ENCODE peak calls at places on chromosomes 6 and 20, in five cellular contexts. One of them, this sample, is unnamed.

GRCh38 chr6:136412410-136412809 is 122.8 kb upstream of the BCLAF1 start:
- DNase-seq in K562: no peak
- DNase-seq in GM12878: no peak
- DNase-seq in A549: no peak
- DNase-seq in HepG2: no peak
- DNase-seq in this sample: no peak

GRCh38 chr6:169232507-169232931 is 21.1 kb downstream of the THBS2 start:
- DNase-seq in GM12878: no peak
- DNase-seq in A549: no peak
- DNase-seq in K562: no peak
- DNase-seq in HepG2: no peak
- DNase-seq in this sample: no peak

GRCh38 chr6:31729979-31730630 is 1.0 kb upstream of the DDAH2 start:
- DNase-seq in HepG2: peak; percentile 36
- DNase-seq in K562: peak; percentile 97
- DNase-seq in A549: peak; percentile 81
- DNase-seq in GM12878: no peak
- DNase-seq in this sample: peak; percentile 85

GRCh38 chr6:62391358-62391757 is 105.3 kb upstream of the KHDRBS2 start:
- DNase-seq in HepG2: no peak
- DNase-seq in K562: no peak
- DNase-seq in A549: no peak
- DNase-seq in GM12878: no peak
- DNase-seq in this sample: no peak

GRCh38 chr20:46348231-46348803 is 40.0 kb upstream of the CDH22 start:
- DNase-seq in A549: peak; percentile 29
- DNase-seq in K562: peak; percentile 53
- DNase-seq in GM12878: no peak
- DNase-seq in HepG2: no peak
- DNase-seq in this sample: peak; percentile 22

GRCh38 chr6:3990692-3991491 is 88.0 kb downstream of the FAM217A start:
- DNase-seq in HepG2: peak; percentile 77
- DNase-seq in GM12878: no peak
- DNase-seq in A549: peak; percentile 80
- DNase-seq in K562: peak; percentile 86
- DNase-seq in this sample: peak; percentile 88

GRCh38 chr20:41165001-41165882 is 27.9 kb downstream of the PLCG1 start:
- DNase-seq in GM12878: no peak
- DNase-seq in HepG2: no peak
- DNase-seq in K562: no peak
- DNase-seq in A549: no peak
- DNase-seq in this sample: no peak

GRCh38 chr6:39910164-39910563 is 24.1 kb downstream of the MOCS1 start:
- DNase-seq in HepG2: no peak
- DNase-seq in GM12878: no peak
- DNase-seq in K562: no peak
- DNase-seq in A549: no peak
- DNase-seq in this sample: no peak

GRCh38 chr6:132818404-132819359 is 4.3 kb downstream of the RPS12 start:
- DNase-seq in A549: no peak
- DNase-seq in K562: peak; percentile 57
- DNase-seq in HepG2: peak; percentile 33
- DNase-seq in GM12878: no peak
- DNase-seq in this sample: peak; percentile 30

GRCh38 chr6:13486679-13487121 is 700 bp downstream of the GFOD1 start:
- DNase-seq in GM12878: no peak
- DNase-seq in A549: peak; percentile 50
- DNase-seq in HepG2: peak; percentile 24
- DNase-seq in K562: peak; percentile 73
- DNase-seq in this sample: peak; percentile 61

GRCh38 chr6:32943864-32944263 is 3.0 kb upstream of the HLA-DMB start:
- DNase-seq in A549: no peak
- DNase-seq in GM12878: no peak
- DNase-seq in K562: no peak
- DNase-seq in HepG2: no peak
- DNase-seq in this sample: no peak

DNA sequence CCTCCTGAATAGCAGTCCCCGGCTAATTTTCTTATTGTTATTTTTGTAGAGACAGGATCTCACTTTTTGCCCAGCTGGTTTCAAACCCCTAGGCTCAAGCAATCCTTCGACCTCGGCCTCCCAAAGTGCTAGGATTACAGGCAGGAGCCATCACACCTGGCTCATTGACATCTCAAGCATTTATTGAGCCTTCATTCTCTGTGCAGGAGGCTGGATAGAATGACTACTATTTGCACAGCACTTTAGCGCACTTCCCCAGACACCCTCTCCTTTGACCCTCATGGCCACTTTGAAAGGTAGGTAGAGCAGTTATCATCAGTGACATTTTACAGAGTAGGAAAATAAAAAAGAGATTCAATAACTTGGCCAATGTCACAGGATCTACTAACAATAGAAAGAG is 124.0 kb upstream of the STXBP5 start:
- DNase-seq in A549: no peak
- DNase-seq in GM12878: no peak
- DNase-seq in HepG2: no peak
- DNase-seq in K562: no peak
- DNase-seq in this sample: no peak
- H3K27ac ChIP-seq in A549: no peak overlapping the region
- H3K27ac ChIP-seq in GM12878: no peak overlapping the region
- H3K27ac ChIP-seq in HepG2: no peak overlapping the region
- H3K27ac ChIP-seq in K562: no peak overlapping the region
- H3K27ac ChIP-seq in this sample: no peak overlapping the region

GRCh38 chr6:21769973-21770372 is 176.4 kb downstream of the SOX4 start:
- DNase-seq in HepG2: no peak
- DNase-seq in GM12878: no peak
- DNase-seq in K562: no peak
- DNase-seq in A549: peak; percentile 42
- DNase-seq in this sample: peak; percentile 59

GRCh38 chr6:21773199-21773974 is 179.8 kb downstream of the SOX4 start:
- DNase-seq in GM12878: no peak
- DNase-seq in A549: no peak
- DNase-seq in HepG2: no peak
- DNase-seq in K562: no peak
- DNase-seq in this sample: no peak

GRCh38 chr6:21772467-21772866 is 178.9 kb downstream of the SOX4 start:
- DNase-seq in K562: no peak
- DNase-seq in A549: no peak
- DNase-seq in HepG2: no peak
- DNase-seq in GM12878: no peak
- DNase-seq in this sample: no peak

GRCh38 chr6:21769405-21769851 is 175.9 kb downstream of the SOX4 start:
- DNase-seq in GM12878: no peak
- DNase-seq in A549: no peak
- DNase-seq in K562: no peak
- DNase-seq in HepG2: no peak
- DNase-seq in this sample: peak; percentile 98

GRCh38 chr6:21771626-21772320 is 178.2 kb downstream of the SOX4 start:
- DNase-seq in K562: no peak
- DNase-seq in HepG2: no peak
- DNase-seq in A549: no peak
- DNase-seq in GM12878: no peak
- DNase-seq in this sample: no peak
- TF ChIP-seq BHLHE40 in K562: no peak
- TF ChIP-seq BHLHE40 in HepG2: no peak
- TF ChIP-seq BHLHE40 in A549: no peak
- TF ChIP-seq BHLHE40 in GM12878: no peak
- TF ChIP-seq BHLHE40 in this sample: no peak

GRCh38 chr6:144343736-144344428 is 58.7 kb downstream of the UTRN start:
- DNase-seq in K562: no peak
- DNase-seq in A549: peak; percentile 68
- DNase-seq in HepG2: peak; percentile 98
- DNase-seq in GM12878: peak; percentile 69
- DNase-seq in this sample: no peak

GRCh38 chr6:144346719-144347446 is 61.7 kb downstream of the UTRN start:
- DNase-seq in K562: no peak
- DNase-seq in GM12878: no peak
- DNase-seq in A549: peak; percentile 45
- DNase-seq in HepG2: no peak
- DNase-seq in this sample: peak; percentile 84

GRCh38 chr6:144341831-144342527 is 56.8 kb downstream of the UTRN start:
- DNase-seq in A549: peak; percentile 68
- DNase-seq in GM12878: no peak
- DNase-seq in K562: peak; percentile 31
- DNase-seq in HepG2: peak; percentile 63
- DNase-seq in this sample: no peak

GRCh38 chr6:144345451-144345850 is 60.3 kb downstream of the UTRN start:
- DNase-seq in HepG2: no peak
- DNase-seq in K562: no peak
- DNase-seq in A549: no peak
- DNase-seq in GM12878: no peak
- DNase-seq in this sample: no peak

GRCh38 chr6:144344651-144345050 is 59.5 kb downstream of the UTRN start:
- DNase-seq in GM12878: no peak
- DNase-seq in HepG2: no peak
- DNase-seq in A549: no peak
- DNase-seq in K562: no peak
- DNase-seq in this sample: no peak
- H3K27ac ChIP-seq in GM12878: peak overlapping the region; percentile 97
- H3K27ac ChIP-seq in HepG2: peak overlapping the region; percentile 56
- H3K27ac ChIP-seq in A549: peak overlapping the region; percentile 89
- H3K27ac ChIP-seq in K562: peak overlapping the region; percentile 45
- H3K27ac ChIP-seq in this sample: no peak overlapping the region

DNA sequence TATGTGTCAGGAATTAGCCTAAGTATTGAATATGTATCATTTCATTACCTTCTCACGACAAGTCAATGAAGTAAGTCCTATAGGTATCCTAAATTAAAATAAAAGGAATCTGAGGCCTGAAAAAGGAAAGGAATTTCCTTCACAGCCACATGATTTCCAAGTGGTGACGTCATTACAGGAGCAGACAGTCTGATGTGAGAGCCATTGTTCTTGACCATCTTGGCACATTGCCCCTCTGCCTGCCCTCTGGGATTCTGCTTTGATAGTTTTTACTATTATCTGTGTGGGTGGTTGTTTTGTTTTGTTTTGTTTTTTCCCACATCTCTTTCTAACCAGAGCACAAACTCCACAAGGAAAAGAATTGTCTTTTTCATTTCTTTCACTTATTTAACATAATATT is 219.8 kb upstream of the UFL1 start:
- DNase-seq in HepG2: peak; percentile 3
- DNase-seq in K562: no peak
- DNase-seq in A549: peak; percentile 1
- DNase-seq in GM12878: no peak
- DNase-seq in this sample: no peak
- TF ChIP-seq BHLHE40 in HepG2: no peak
- TF ChIP-seq BHLHE40 in K562: no peak
- TF ChIP-seq BHLHE40 in A549: no peak
- TF ChIP-seq BHLHE40 in GM12878: no peak
- TF ChIP-seq BHLHE40 in this sample: no peak

GRCh38 chr6:157546366-157546765 is 165.4 kb downstream of the ZDHHC14 start:
- DNase-seq in A549: no peak
- DNase-seq in K562: no peak
- DNase-seq in HepG2: no peak
- DNase-seq in GM12878: no peak
- DNase-seq in this sample: no peak
- H3K27ac ChIP-seq in A549: no peak overlapping the region
- H3K27ac ChIP-seq in K562: no peak overlapping the region
- H3K27ac ChIP-seq in HepG2: no peak overlapping the region
- H3K27ac ChIP-seq in GM12878: no peak overlapping the region
- H3K27ac ChIP-seq in this sample: no peak overlapping the region

GRCh38 chr6:56890066-56890465 is 64.8 kb upstream of the BEND6 start:
- DNase-seq in A549: no peak
- DNase-seq in GM12878: no peak
- DNase-seq in HepG2: no peak
- DNase-seq in K562: no peak
- DNase-seq in this sample: no peak

GRCh38 chr6:56889492-56889891 is 65.4 kb upstream of the BEND6 start:
- DNase-seq in K562: no peak
- DNase-seq in HepG2: no peak
- DNase-seq in GM12878: no peak
- DNase-seq in A549: no peak
- DNase-seq in this sample: no peak

GRCh38 chr6:56891754-56892153 is 63.2 kb upstream of the BEND6 start:
- DNase-seq in A549: peak; percentile 60
- DNase-seq in GM12878: no peak
- DNase-seq in HepG2: no peak
- DNase-seq in K562: peak; percentile 35
- DNase-seq in this sample: peak; percentile 52

GRCh38 chr6:56888687-56889086 is 66.2 kb upstream of the BEND6 start:
- DNase-seq in HepG2: no peak
- DNase-seq in A549: no peak
- DNase-seq in GM12878: no peak
- DNase-seq in K562: no peak
- DNase-seq in this sample: no peak

DNA sequence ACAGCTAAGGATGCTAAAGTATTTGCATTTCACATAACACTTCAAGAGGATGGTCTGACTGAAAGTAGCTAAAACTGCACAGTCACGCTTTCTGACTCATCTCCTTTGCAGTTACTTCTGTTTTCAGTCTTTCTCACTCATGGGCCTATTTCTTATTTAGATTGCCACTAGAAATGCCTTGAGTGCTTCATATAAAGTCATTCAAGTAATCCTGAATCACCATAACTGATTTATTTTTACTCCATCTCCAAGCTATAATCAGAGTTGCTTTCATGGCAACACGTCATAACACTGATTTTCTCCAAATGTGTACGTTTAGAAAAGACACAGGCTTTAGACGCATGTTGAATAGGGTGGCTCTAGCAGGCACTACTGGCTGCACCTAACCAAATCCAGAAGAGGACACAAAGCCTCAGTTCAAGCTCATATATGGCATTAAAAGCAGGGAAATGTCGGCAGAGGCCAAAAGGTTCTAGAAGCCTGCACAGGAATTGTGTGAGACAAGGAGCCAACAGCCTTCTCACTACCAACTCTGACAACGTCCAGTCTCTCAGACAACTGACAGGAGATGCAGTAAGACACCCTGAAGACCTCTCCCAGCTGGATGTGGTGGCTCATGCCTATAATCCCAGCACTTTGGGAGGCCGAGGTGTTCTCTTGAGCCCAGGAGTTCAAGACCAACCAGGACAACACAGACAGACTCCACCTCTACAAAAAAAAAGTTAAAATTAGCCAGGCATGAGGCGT is 64.1 kb upstream of the BEND6 start:
- DNase-seq in A549: peak; percentile 80
- DNase-seq in GM12878: peak; percentile 92
- DNase-seq in K562: peak; percentile 75
- DNase-seq in HepG2: no peak
- DNase-seq in this sample: peak; percentile 97
- TF ChIP-seq BHLHE40 in A549: no peak
- TF ChIP-seq BHLHE40 in GM12878: peak; percentile 92
- TF ChIP-seq BHLHE40 in K562: no peak
- TF ChIP-seq BHLHE40 in HepG2: no peak
- TF ChIP-seq BHLHE40 in this sample: peak; percentile 41

GRCh38 chr6:157761331-157761921 is 61.6 kb upstream of the SNX9 start:
- DNase-seq in HepG2: no peak
- DNase-seq in K562: no peak
- DNase-seq in GM12878: peak; percentile 90
- DNase-seq in A549: no peak
- DNase-seq in this sample: peak; percentile 76
- H3K27ac ChIP-seq in HepG2: no peak overlapping the region
- H3K27ac ChIP-seq in K562: no peak overlapping the region
- H3K27ac ChIP-seq in GM12878: no peak overlapping the region
- H3K27ac ChIP-seq in A549: peak overlapping the region; percentile 87
- H3K27ac ChIP-seq in this sample: no peak overlapping the region